ENCODE peak calls at places on chromosome 21, in nine cellular contexts. One of them, this sample, is unnamed.

GRCh38 chr21:27645285-27645684 is 678.4 kb upstream of the ADAMTS5 start:
- DNase-seq in fibroblast of lung: peak
- DNase-seq in mammary epithelial cell: peak
- DNase-seq in H9: no peak
- DNase-seq in GM23338: no peak
- DNase-seq in IMR-90: peak
- DNase-seq in neural progenitor cell: no peak
- DNase-seq in PC-3: peak
- DNase-seq in PC-9: no peak
- DNase-seq in this sample: no peak

GRCh38 chr21:46066843-46067331 is 31.0 kb upstream of the COL6A2 start:
- DNase-seq in fibroblast of lung: peak
- DNase-seq in mammary epithelial cell: no peak
- DNase-seq in H9: peak
- DNase-seq in GM23338: no peak
- DNase-seq in IMR-90: peak
- DNase-seq in neural progenitor cell: peak
- DNase-seq in PC-3: no peak
- DNase-seq in PC-9: no peak
- DNase-seq in this sample: no peak

GRCh38 chr21:45470087-45470515 is 65.1 kb downstream of the COL18A1 start:
- DNase-seq in fibroblast of lung: peak
- DNase-seq in mammary epithelial cell: no peak
- DNase-seq in H9: no peak
- DNase-seq in GM23338: no peak
- DNase-seq in IMR-90: peak
- DNase-seq in neural progenitor cell: no peak
- DNase-seq in PC-3: no peak
- DNase-seq in PC-9: no peak
- DNase-seq in this sample: no peak

GRCh38 chr21:38261851-38262250 is 5.1 kb downstream of the KCNJ15 start:
- DNase-seq in fibroblast of lung: peak
- DNase-seq in mammary epithelial cell: no peak
- DNase-seq in H9: no peak
- DNase-seq in GM23338: no peak
- DNase-seq in IMR-90: peak
- DNase-seq in neural progenitor cell: no peak
- DNase-seq in PC-3: peak
- DNase-seq in PC-9: no peak
- DNase-seq in this sample: no peak

GRCh38 chr21:45636921-45637646 is 6.4 kb upstream of the PCBP3 start:
- DNase-seq in fibroblast of lung: no peak
- DNase-seq in mammary epithelial cell: no peak
- DNase-seq in H9: no peak
- DNase-seq in GM23338: no peak
- DNase-seq in IMR-90: no peak
- DNase-seq in neural progenitor cell: no peak
- DNase-seq in PC-3: no peak
- DNase-seq in PC-9: no peak
- DNase-seq in this sample: no peak

GRCh38 chr21:27570306-27570868 is 603.5 kb upstream of the ADAMTS5 start:
- DNase-seq in fibroblast of lung: peak
- DNase-seq in mammary epithelial cell: peak
- DNase-seq in H9: no peak
- DNase-seq in GM23338: no peak
- DNase-seq in IMR-90: peak
- DNase-seq in neural progenitor cell: no peak
- DNase-seq in PC-3: peak
- DNase-seq in PC-9: no peak
- DNase-seq in this sample: no peak

GRCh38 chr21:38488640-38489282 is 9.5 kb downstream of the ERG start:
- DNase-seq in fibroblast of lung: no peak
- DNase-seq in mammary epithelial cell: peak
- DNase-seq in H9: no peak
- DNase-seq in GM23338: no peak
- DNase-seq in IMR-90: no peak
- DNase-seq in neural progenitor cell: no peak
- DNase-seq in PC-3: peak
- DNase-seq in PC-9: no peak
- DNase-seq in this sample: no peak

GRCh38 chr21:45974073-45975016 is 7.2 kb upstream of the COL6A1 start:
- DNase-seq in fibroblast of lung: peak
- DNase-seq in mammary epithelial cell: peak
- DNase-seq in H9: peak
- DNase-seq in GM23338: peak
- DNase-seq in IMR-90: peak
- DNase-seq in neural progenitor cell: peak
- DNase-seq in PC-3: peak
- DNase-seq in PC-9: no peak
- DNase-seq in this sample: peak

GRCh38 chr21:29300547-29301138 is 1.9 kb downstream of the BACH1 start:
- DNase-seq in fibroblast of lung: peak
- DNase-seq in mammary epithelial cell: no peak
- DNase-seq in H9: no peak
- DNase-seq in GM23338: no peak
- DNase-seq in IMR-90: peak
- DNase-seq in neural progenitor cell: no peak
- DNase-seq in PC-3: peak
- DNase-seq in PC-9: no peak
- DNase-seq in this sample: no peak

GRCh38 chr21:29297483-29298347 is 1.0 kb upstream of the BACH1 start:
- DNase-seq in fibroblast of lung: no peak
- DNase-seq in mammary epithelial cell: no peak
- DNase-seq in H9: no peak
- DNase-seq in GM23338: no peak
- DNase-seq in IMR-90: no peak
- DNase-seq in neural progenitor cell: no peak
- DNase-seq in PC-3: no peak
- DNase-seq in PC-9: no peak
- DNase-seq in this sample: no peak

GRCh38 chr21:29298348-29299045 is at the start of gene BACH1:
- DNase-seq in fibroblast of lung: peak
- DNase-seq in mammary epithelial cell: peak
- DNase-seq in H9: peak
- DNase-seq in GM23338: peak
- DNase-seq in IMR-90: peak
- DNase-seq in neural progenitor cell: peak
- DNase-seq in PC-3: peak
- DNase-seq in PC-9: peak
- DNase-seq in this sample: peak

GRCh38 chr21:29299906-29300546 is 1.3 kb downstream of the BACH1 start:
- DNase-seq in fibroblast of lung: peak
- DNase-seq in mammary epithelial cell: peak
- DNase-seq in H9: peak
- DNase-seq in GM23338: peak
- DNase-seq in IMR-90: peak
- DNase-seq in neural progenitor cell: peak
- DNase-seq in PC-3: peak
- DNase-seq in PC-9: peak
- DNase-seq in this sample: peak

DNA sequence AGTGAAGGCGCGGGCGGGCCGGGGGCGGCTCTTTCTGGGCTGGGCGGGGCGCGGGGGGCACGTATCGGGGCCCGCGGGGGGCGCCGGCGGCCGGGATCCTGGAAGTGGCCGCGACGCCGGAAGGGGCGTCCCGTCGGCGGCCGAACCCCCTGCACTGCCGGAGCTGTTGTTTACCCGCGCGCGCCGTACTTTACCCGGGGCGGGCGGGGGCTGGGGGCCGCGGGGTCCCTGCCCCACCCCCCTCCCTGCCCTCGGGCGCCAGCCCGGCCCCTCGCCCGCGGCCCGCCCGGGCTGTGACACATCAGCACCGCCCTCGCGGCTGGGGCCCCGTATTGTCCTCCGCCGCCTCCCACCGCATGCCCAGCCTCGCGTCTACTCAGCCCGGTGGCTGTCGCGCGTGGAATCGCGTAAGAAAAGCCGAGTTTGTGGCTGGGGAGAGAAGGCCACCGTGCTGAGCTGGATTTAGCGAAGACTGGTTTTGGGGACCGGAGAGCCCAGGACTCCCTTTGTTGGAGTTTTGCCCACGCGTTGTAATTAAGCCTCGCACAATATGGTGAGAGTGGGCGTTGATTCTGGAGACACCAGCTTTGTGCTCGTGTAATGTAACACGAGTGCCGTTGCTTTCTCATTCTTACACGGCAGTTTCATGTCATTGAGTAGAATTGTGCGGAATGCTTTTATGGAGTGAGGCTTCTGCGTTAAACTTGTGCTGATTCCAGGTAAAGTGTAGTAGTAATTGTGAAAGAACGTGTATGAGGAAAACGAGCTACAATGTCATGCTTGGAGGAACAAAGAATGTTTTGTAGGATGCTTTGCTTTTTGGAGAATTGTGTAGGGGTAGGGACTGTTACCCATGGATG is 554 bp downstream of the BACH1 start:
- DNase-seq in fibroblast of lung: peak
- DNase-seq in mammary epithelial cell: peak
- DNase-seq in H9: no peak
- DNase-seq in GM23338: peak
- DNase-seq in IMR-90: peak
- DNase-seq in neural progenitor cell: peak
- DNase-seq in PC-3: peak
- DNase-seq in PC-9: no peak
- DNase-seq in this sample: no peak
- H2AFZ ChIP-seq in fibroblast of lung: no peak
- H2AFZ ChIP-seq in mammary epithelial cell: peak
- H2AFZ ChIP-seq in H9: no peak
- H2AFZ ChIP-seq in GM23338: peak
- H2AFZ ChIP-seq in IMR-90: peak
- H2AFZ ChIP-seq in neural progenitor cell: peak
- H2AFZ ChIP-seq in PC-3: peak
- H2AFZ ChIP-seq in PC-9: no peak
- H2AFZ ChIP-seq in this sample: no peak

DNA sequence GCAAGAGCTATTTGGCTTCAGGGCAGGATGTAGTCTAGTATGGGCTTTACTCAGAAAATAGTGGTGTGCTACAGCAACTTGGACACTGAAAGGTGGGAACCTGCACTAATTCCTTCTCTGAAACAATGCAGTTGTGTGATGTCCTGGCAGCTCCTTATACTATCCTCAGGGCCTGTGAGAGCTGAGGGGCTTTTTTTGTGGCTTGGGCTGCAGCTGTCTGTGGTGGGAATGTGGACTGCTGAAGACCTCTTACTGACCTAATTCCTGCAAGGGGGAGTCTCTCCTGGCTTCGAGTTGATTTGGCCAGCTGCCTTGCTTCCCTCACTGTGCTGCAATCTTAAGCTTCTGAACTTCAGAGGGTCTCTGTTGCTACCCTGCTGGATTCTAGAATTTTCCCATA is 22.3 kb upstream of the CHODL start:
- DNase-seq in fibroblast of lung: no peak
- DNase-seq in mammary epithelial cell: no peak
- DNase-seq in H9: no peak
- DNase-seq in GM23338: no peak
- DNase-seq in IMR-90: no peak
- DNase-seq in neural progenitor cell: no peak
- DNase-seq in PC-3: no peak
- DNase-seq in PC-9: no peak
- DNase-seq in this sample: no peak
- H2AFZ ChIP-seq in fibroblast of lung: no peak
- H2AFZ ChIP-seq in mammary epithelial cell: no peak
- H2AFZ ChIP-seq in H9: no peak
- H2AFZ ChIP-seq in GM23338: no peak
- H2AFZ ChIP-seq in IMR-90: no peak
- H2AFZ ChIP-seq in neural progenitor cell: no peak
- H2AFZ ChIP-seq in PC-3: no peak
- H2AFZ ChIP-seq in PC-9: no peak
- H2AFZ ChIP-seq in this sample: no peak

GRCh38 chr21:42973309-42973990 is 912 bp upstream of the PKNOX1 start:
- DNase-seq in fibroblast of lung: no peak
- DNase-seq in mammary epithelial cell: no peak
- DNase-seq in H9: peak
- DNase-seq in GM23338: no peak
- DNase-seq in IMR-90: no peak
- DNase-seq in neural progenitor cell: no peak
- DNase-seq in PC-3: no peak
- DNase-seq in PC-9: no peak
- DNase-seq in this sample: no peak

GRCh38 chr21:42973991-42974831 is at the start of gene PKNOX1:
- DNase-seq in fibroblast of lung: peak
- DNase-seq in mammary epithelial cell: peak
- DNase-seq in H9: peak
- DNase-seq in GM23338: peak
- DNase-seq in IMR-90: peak
- DNase-seq in neural progenitor cell: peak
- DNase-seq in PC-3: peak
- DNase-seq in PC-9: peak
- DNase-seq in this sample: peak

GRCh38 chr21:42975886-42976608 is 1.7 kb downstream of the PKNOX1 start:
- DNase-seq in fibroblast of lung: peak
- DNase-seq in mammary epithelial cell: no peak
- DNase-seq in H9: no peak
- DNase-seq in GM23338: no peak
- DNase-seq in IMR-90: no peak
- DNase-seq in neural progenitor cell: no peak
- DNase-seq in PC-3: no peak
- DNase-seq in PC-9: no peak
- DNase-seq in this sample: no peak

GRCh38 chr21:42971897-42972275 is 2.5 kb upstream of the PKNOX1 start:
- DNase-seq in fibroblast of lung: no peak
- DNase-seq in mammary epithelial cell: no peak
- DNase-seq in H9: peak
- DNase-seq in GM23338: peak
- DNase-seq in IMR-90: no peak
- DNase-seq in neural progenitor cell: no peak
- DNase-seq in PC-3: no peak
- DNase-seq in PC-9: no peak
- DNase-seq in this sample: no peak

DNA sequence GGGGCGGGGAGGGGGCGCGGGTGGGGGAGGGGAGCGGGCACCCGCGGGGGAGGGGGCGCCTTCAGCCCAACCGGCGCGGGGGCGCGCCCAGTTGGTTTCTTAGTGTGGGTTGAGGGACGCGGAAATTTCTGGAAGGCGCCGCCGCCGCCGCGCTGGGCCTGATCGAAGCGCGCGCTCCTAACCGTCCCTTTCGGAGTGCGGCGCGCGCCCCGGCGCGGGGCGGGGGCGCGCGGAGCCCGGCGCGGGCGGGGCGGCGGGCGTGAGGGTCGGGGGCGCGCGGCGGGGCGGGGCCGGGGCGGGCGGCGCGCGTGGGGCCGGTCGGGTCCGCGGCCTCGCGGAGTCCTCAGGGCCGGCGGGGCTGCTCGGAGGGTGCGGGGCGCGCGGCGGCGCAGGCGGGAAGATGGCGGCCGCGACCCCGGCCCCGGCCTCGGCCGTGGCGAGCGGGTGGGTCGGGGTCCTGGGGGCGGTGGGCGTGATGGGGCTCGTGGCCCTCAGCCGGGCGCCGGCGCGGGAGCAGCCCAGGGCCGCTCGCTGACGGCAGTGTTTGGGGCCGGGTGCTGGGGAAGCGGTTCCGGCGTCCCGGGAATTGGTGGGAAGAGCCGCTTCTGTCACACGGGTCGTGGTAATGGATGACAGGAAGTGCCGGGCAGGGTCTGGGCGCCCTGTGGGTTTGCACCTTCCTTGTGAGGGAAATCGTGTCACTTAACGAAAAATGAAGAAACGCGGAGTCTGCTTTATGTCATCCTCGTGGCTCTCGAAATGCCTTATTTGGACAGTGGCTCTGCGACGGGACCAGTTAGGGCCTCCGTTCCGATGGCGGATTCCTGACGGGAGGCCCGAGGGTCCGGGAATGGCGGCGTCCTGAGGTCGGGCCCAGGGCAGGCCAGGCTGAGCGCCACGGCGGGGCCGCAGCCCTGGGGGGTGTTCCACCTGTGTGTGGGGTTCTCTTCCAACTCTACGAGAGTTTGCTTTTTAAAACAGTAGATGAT is 764 bp downstream of the PKNOX1 start:
- DNase-seq in fibroblast of lung: peak
- DNase-seq in mammary epithelial cell: peak
- DNase-seq in H9: peak
- DNase-seq in GM23338: peak
- DNase-seq in IMR-90: peak
- DNase-seq in neural progenitor cell: peak
- DNase-seq in PC-3: peak
- DNase-seq in PC-9: peak
- DNase-seq in this sample: no peak
- H2AFZ ChIP-seq in fibroblast of lung: no peak
- H2AFZ ChIP-seq in mammary epithelial cell: peak
- H2AFZ ChIP-seq in H9: no peak
- H2AFZ ChIP-seq in GM23338: no peak
- H2AFZ ChIP-seq in IMR-90: peak
- H2AFZ ChIP-seq in neural progenitor cell: peak
- H2AFZ ChIP-seq in PC-3: peak
- H2AFZ ChIP-seq in PC-9: peak
- H2AFZ ChIP-seq in this sample: no peak

GRCh38 chr21:40422851-40423635 is 423.9 kb downstream of the DSCAM start:
- DNase-seq in fibroblast of lung: no peak
- DNase-seq in mammary epithelial cell: no peak
- DNase-seq in H9: no peak
- DNase-seq in GM23338: no peak
- DNase-seq in IMR-90: no peak
- DNase-seq in neural progenitor cell: no peak
- DNase-seq in PC-3: no peak
- DNase-seq in PC-9: no peak
- DNase-seq in this sample: no peak
- H2AFZ ChIP-seq in fibroblast of lung: no peak
- H2AFZ ChIP-seq in mammary epithelial cell: no peak
- H2AFZ ChIP-seq in H9: no peak
- H2AFZ ChIP-seq in GM23338: no peak
- H2AFZ ChIP-seq in IMR-90: no peak
- H2AFZ ChIP-seq in neural progenitor cell: no peak
- H2AFZ ChIP-seq in PC-3: no peak
- H2AFZ ChIP-seq in PC-9: no peak
- H2AFZ ChIP-seq in this sample: no peak